ENCODE peak calls at places on chromosomes 4 and X, in five cellular contexts. K is CD8-positive, alpha-beta memory T cell; I is foreskin keratinocyte; X is mammary epithelial cell; N is heart left ventricle. W is an unnamed sample.

GRCh38 chr4:27176400-27176799 is 315.8 kb downstream of the STIM2 start:
- DNase-seq in K (no peak), I (peak; percentile 41), X (peak; percentile 25), N (no peak), W (no peak)

GRCh38 chr4:13601848-13602247 is 25.7 kb downstream of the BOD1L1 start:
- DNase-seq in K (no peak), I (no peak), X (no peak), N (no peak), W (no peak)

GRCh38 chr4:135281230-135281629 is 1079.6 kb upstream of the PABPC4L start:
- DNase-seq in K (no peak), I (no peak), X (no peak), N (no peak), W (no peak)

GRCh38 chr4:52051615-52052474 is 741 bp downstream of the SPATA18 start:
- DNase-seq in K (no peak), I (peak; percentile 93), X (peak; percentile 97), N (peak; percentile 80), W (no peak)

GRCh38 chr4:145347684-145348083 is 134.0 kb upstream of the SMAD1 start:
- DNase-seq in K (no peak), I (no peak), X (peak; percentile 12), N (no peak), W (no peak)

GRCh38 chr4:182604161-182604591 is 313.0 kb downstream of the DCTD start:
- DNase-seq in K (no peak), I (peak; percentile 4), X (no peak), N (no peak), W (no peak)

GRCh38 chr4:2535386-2536192 is 858 bp upstream of the FAM193A start:
- DNase-seq in K (peak; percentile 29), I (peak; percentile 23), X (no peak), N (peak; percentile 58), W (peak; percentile 57)

GRCh38 chr4:14652522-14652921 is 349.8 kb upstream of the CPEB2 start:
- DNase-seq in K (no peak), I (no peak), X (no peak), N (no peak), W (no peak)

GRCh38 chrX:1500701-1501624 is 36.0 kb downstream of the P2RY8 start:
- DNase-seq in K (no peak), I (no peak), X (no peak), N (no peak), W (no peak)

GRCh38 chr4:134935320-134935719 is 733.7 kb upstream of the PABPC4L start:
- DNase-seq in K (no peak), I (peak; percentile 2), X (no peak), N (no peak), W (no peak)

GRCh38 chr4:108825737-108826136 is 62.9 kb upstream of the ETNPPL start:
- DNase-seq in K (no peak), I (no peak), X (no peak), N (no peak), W (no peak)

GRCh38 chr4:118783887-118784286 is 52.0 kb downstream of the SEC24D start:
- DNase-seq in K (no peak), I (peak; percentile 6), X (no peak), N (peak; percentile 34), W (no peak)

GRCh38 chr4:186144180-186144579 is 39.7 kb downstream of the FAM149A start:
- DNase-seq in K (no peak), I (peak; percentile 46), X (peak; percentile 29), N (no peak), W (no peak)

GRCh38 chr4:80069108-80069836 is 3.8 kb downstream of the ANTXR2 start:
- DNase-seq in K (no peak), I (no peak), X (no peak), N (no peak), W (no peak)

GRCh38 chr4:38577482-38577881 is 86.5 kb upstream of the KLF3 start:
- DNase-seq in K (no peak), I (no peak), X (no peak), N (no peak), W (no peak)

GRCh38 chrX:71927040-71927439 is 16.4 kb downstream of the NHSL2 start:
- DNase-seq in K (no peak), I (no peak), X (no peak), N (no peak), W (no peak)

GRCh38 chr4:46945062-46945461 is 36.0 kb upstream of the COX7B2 start:
- DNase-seq in K (no peak), I (no peak), X (no peak), N (peak; percentile 27), W (no peak)

GRCh38 chrX:133482345-133483041 is 67.2 kb upstream of the GPC4 start:
- DNase-seq in K (no peak), I (peak; percentile 39), X (peak; percentile 72), N (no peak), W (no peak)

GRCh38 chr4:41471672-41472071 is 66.3 kb upstream of the LIMCH1 start:
- DNase-seq in K (no peak), I (no peak), X (no peak), N (no peak), W (no peak)

GRCh38 chrX:53474707-53475106 is 40.5 kb upstream of the HSD17B10 start:
- DNase-seq in K (no peak), I (no peak), X (no peak), N (no peak), W (no peak)

GRCh38 chrX:30308263-30309138 is 689 bp downstream of the NR0B1 start:
- DNase-seq in K (no peak), I (no peak), X (no peak), N (no peak), W (no peak)

GRCh38 chr4:53711916-53712315 is 120.6 kb upstream of the LNX1 start:
- DNase-seq in K (no peak), I (no peak), X (no peak), N (no peak), W (no peak)

GRCh38 chrX:7090506-7091095 is 56.9 kb upstream of the STS start:
- DNase-seq in K (no peak), I (no peak), X (no peak), N (no peak), W (no peak)

GRCh38 chr4:3342182-3342854 is 49.5 kb downstream of the RGS12 start:
- DNase-seq in K (no peak), I (no peak), X (no peak), N (no peak), W (no peak)

GRCh38 chr4:1794809-1795303 is 1.8 kb downstream of the FGFR3 start:
- DNase-seq in K (no peak), I (no peak), X (no peak), N (no peak), W (no peak)

GRCh38 chrX:68936608-68937007 is 107.8 kb downstream of the EFNB1 start:
- DNase-seq in K (no peak), I (peak; percentile 86), X (peak; percentile 88), N (no peak), W (no peak)

GRCh38 chrX:28120076-28120475 is 138.8 kb upstream of the DCAF8L1 start:
- DNase-seq in K (no peak), I (peak; percentile 72), X (peak; percentile 84), N (no peak), W (no peak)

GRCh38 chrX:13432376-13432775 is 112.5 kb upstream of the ATXN3L start:
- DNase-seq in K (no peak), I (peak; percentile 64), X (peak; percentile 87), N (peak; percentile 31), W (no peak)

GRCh38 chrX:49155243-49155899 is 7.2 kb upstream of the MAGIX start:
- DNase-seq in K (no peak), I (peak; percentile 66), X (peak; percentile 68), N (no peak), W (no peak)

GRCh38 chrX:103607385-103608304 is at the start of gene TCEAL3:
- DNase-seq in K (peak; percentile 38), I (no peak), X (no peak), N (peak; percentile 54), W (no peak)

GRCh38 chrX:48709522-48710117 is 13.1 kb downstream of the SUV39H1 start:
- DNase-seq in K (no peak), I (no peak), X (no peak), N (no peak), W (no peak)

GRCh38 chr4:177185151-177185550 is 124.5 kb upstream of the NEIL3 start:
- DNase-seq in K (no peak), I (peak; percentile 43), X (peak; percentile 7), N (no peak), W (no peak)

DNA sequence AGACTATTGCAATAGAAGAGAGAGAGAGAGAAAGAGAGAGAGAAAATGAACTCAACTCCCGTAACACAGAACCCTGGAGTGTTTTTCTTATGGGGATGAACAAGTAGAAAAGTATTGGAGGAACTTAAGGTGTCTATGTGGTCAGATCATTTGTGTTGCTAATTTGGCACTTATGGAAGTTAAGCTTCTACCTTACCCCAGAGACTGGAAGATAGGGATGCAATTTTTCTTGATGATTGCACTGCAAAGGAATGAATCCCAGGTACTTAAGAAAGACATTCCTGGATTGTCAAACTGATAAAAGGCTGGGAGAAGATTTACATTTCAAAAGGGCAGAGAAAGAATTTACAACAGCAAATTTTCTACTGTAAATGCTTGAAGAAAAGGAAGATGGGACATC is 57.3 kb downstream of the MAP9 start:
- DNase-seq in K (no peak), I (peak; percentile 61), X (no peak), N (no peak), W (no peak)
- H3K27ac ChIP-seq in K (no peak overlapping the region), I (no peak overlapping the region), X (no peak overlapping the region), N (no peak overlapping the region), W (no peak overlapping the region)

DNA sequence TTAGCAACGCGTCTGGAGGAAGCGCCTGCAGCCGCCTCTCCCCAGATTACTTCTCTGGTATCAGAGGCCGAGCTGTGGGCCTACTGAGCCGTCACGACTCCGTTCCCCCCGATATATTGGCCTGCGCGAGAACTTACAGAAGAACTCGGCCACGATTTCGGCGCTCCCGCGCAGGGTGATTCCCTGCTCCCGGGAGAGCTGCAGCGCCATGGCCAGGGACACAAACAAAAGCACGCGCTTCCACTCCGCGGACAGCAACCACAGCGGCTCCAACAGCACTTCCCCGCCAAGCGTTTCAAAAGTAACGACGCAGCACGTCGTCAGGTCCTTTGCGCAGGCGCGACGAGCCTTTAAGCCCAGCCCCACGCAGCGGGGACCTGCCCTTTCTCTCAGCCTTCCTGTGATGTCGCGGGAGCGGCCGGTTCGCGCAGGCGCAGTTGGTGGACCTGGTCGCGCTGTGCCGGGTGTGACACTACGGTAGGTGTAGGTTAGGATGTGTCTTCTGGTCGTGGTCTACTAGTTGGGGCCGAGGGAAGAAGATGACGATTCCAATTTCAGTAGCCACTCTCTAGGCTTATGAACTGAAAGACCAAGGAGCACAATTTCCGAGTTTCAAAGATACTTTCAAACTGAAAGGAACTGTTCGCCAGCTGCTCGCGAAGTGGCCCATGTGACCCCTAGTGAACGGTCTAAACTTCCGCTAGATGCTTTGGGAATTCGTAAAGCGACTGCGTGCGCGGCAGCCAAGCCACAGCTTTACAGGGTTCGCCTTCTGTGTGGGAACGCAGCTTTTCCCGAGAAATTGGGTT is at the start of gene MAD2L1:
- DNase-seq in K (peak; percentile 98), I (peak; percentile 95), X (peak; percentile 98), N (peak; percentile 99), W (peak; percentile 97)
- H3K4me1 ChIP-seq in K (peaks cover 30% of the 10 kb centered on the region), I (peaks cover 15% of the 10 kb centered on the region), X (peaks cover 29% of the 10 kb centered on the region), N (peaks cover 7% of the 10 kb centered on the region), W (peaks cover 33% of the 10 kb centered on the region)

GRCh38 chr4:168615294-168615693 is 118.4 kb downstream of the PALLD start:
- DNase-seq in K (no peak), I (no peak), X (no peak), N (no peak), W (no peak)
- H3K27ac ChIP-seq in K (no peak overlapping the region), I (no peak overlapping the region), X (no peak overlapping the region), N (no peak overlapping the region), W (no peak overlapping the region)

DNA sequence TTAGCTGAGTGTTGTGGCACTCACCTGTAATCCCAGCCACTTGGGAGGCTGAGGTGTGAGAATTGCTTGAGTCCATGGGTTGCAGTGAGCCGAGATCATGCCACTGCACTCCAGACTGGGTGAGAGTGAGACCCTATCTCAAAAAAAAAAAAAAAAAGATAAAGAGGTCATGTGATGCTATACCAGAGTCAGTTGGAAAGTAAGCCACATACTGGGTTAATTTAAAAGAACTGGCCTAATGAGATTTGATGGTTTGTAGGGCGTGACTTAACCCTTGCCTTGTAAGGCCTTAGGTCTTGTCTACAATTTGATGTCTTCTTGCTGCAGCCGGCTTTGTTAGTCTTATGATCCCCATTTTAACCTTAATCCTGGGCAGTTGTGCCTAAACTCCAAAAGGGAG is 5.1 kb downstream of the MGST2 start:
- DNase-seq in K (no peak), I (no peak), X (no peak), N (no peak), W (no peak)
- H3K4me1 ChIP-seq in K (peaks cover 9% of the 10 kb centered on the region), I (peaks cover 9% of the 10 kb centered on the region), X (peaks cover 9% of the 10 kb centered on the region), N (peaks cover 15% of the 10 kb centered on the region), W (no peaks in the 10 kb centered on the region)

W was measured in naive thymus-derived CD4-positive, alpha-beta T cell.